ENCODE peak calls at places on chromosomes 5 and 9, in four cellular contexts. P, J, R and S are unnamed samples.
A peak's percentile ranks its signal among the peaks of the same experiment; 100 is the strongest.

GRCh38 chr5:65981969-65982368 is 55.6 kb downstream of the ERBIN start:
- DNase-seq in R (no peak), J (no peak), P (no peak), S (no peak)

GRCh38 chr9:124770359-124771020 is 621 bp downstream of the NR6A1 start:
- DNase-seq in R (no peak), J (peak; percentile 65), P (peak; percentile 54), S (no peak)

GRCh38 chr5:96247097-96247675 is 185.9 kb downstream of the PCSK1 start:
- DNase-seq in R (no peak), P (no peak), J (no peak), S (no peak)

GRCh38 chr9:6605202-6605601 is 40.3 kb downstream of the GLDC start:
- DNase-seq in R (peak; percentile 71), P (no peak), J (no peak), S (no peak)

GRCh38 chr5:179227196-179227577 is 118.1 kb downstream of the ADAMTS2 start:
- DNase-seq in R (no peak), J (no peak), P (no peak), S (no peak)

GRCh38 chr5:11903614-11904269 is 504 bp downstream of the CTNND2 start:
- DNase-seq in P (peak; percentile 14), R (no peak), J (no peak), S (no peak)

GRCh38 chr9:13728917-13729811 is 449.7 kb upstream of the MPDZ start:
- DNase-seq in R (no peak), P (no peak), J (no peak), S (no peak)

GRCh38 chr5:59199868-59200267 is 617.0 kb downstream of the RAB3C start:
- DNase-seq in J (no peak), P (no peak), R (no peak), S (no peak)

DNA sequence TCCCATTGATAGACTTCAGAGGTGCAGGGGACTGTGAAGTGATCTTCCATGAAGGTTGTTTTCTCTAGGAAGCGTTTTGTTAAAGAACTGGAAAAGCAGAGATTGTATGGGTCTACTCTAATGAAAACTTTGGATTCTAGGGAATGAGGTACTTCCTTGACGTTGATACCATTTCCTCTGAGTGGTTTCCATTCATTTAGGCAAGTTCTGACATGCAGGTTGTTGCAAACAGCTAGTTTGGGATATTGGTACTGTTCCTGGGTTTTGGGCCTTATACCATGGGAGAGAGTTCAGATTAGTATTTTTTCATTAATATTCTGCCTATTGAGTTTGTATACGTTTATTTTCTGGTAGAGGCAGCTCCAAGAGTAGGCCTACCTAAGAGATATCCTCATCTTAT is 25.7 kb downstream of the SMARCA2 start:
- DNase-seq in J (no peak), R (no peak), P (no peak), S (no peak)
- TF ChIP-seq MYC in J (no peak), R (no peak), P (no peak), S (no peak)

DNA sequence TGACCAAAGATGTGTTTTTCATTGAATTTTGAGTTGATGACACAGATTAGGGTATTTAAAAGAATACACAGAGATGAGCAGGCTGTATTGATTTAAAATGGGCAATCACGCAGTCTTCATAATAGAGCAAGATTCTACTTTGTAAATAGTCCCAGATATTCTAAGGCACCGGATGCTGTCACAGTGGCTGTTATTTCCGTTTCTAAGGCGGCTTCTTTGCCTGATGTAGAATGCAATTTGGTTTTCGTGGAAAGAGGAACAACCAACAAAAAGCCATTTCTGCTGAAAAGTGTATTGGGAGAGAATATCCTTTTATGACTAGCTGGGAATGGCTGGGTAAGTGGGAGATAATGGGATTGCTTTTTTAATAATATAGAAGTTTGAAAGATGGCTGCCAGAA is 17.5 kb downstream of the PRKACG start:
- DNase-seq in J (no peak), R (no peak), P (no peak), S (no peak)
- TF ChIP-seq CHD4 in J (no peak), R (no peak), P (no peak), S (no peak)

GRCh38 chr5:32279223-32279622 is 33.5 kb downstream of the MTMR12 start:
- DNase-seq in J (no peak), P (no peak), R (no peak), S (no peak)

GRCh38 chr5:32277782-32278181 is 35.0 kb downstream of the MTMR12 start:
- DNase-seq in R (no peak), J (no peak), P (no peak), S (no peak)

GRCh38 chr5:32280656-32281081 is 32.1 kb downstream of the MTMR12 start:
- DNase-seq in P (no peak), R (peak; percentile 79), J (no peak), S (no peak)

GRCh38 chr5:32278403-32278802 is 34.3 kb downstream of the MTMR12 start:
- DNase-seq in J (peak; percentile 39), R (no peak), P (no peak), S (no peak)

DNA sequence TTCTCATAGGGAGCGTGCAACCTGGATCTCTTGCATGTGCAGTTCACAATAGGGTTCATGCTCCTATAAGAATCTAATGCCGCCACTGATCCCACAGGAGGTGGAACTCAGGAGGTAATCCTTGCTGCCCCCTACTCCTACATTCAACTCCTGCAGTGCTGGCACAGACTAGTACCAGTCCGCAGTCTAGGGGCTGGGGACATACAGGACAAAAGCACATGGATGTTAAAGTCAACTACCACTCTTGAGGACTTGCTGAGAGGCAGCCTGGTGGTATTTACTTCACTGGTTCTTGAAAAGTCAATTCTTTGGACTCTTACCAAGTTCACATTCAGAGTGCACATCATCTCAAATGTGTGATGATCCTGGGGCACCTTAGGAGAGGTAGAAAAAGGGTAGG is 33.0 kb downstream of the MTMR12 start:
- DNase-seq in P (no peak), J (no peak), R (no peak), S (no peak)
- TF ChIP-seq USF2 in P (no peak), J (no peak), R (no peak), S (no peak)

DNA sequence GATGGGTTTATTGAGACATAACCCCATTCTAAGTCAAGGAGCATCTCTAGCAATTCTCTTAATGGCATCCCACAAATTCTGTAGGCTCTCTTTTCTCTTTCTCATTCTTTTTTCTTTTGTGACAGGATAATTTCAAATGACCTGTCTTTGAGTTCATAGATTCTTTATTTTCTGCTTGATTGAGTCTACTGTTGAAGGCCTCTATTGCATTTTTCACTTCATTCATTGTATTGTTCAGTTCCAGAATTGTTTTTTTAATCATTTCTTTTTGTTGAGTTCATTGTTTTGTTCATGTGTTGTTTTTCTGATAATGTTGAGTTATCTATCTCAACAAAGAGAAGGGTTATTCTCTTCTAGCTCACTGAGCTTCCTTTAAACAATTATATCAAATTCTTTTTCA is 144.7 kb upstream of the IL12B start:
- DNase-seq in P (no peak), R (no peak), J (no peak), S (no peak)
- TF ChIP-seq MYC in P (no peak), R (no peak), J (no peak), S (no peak)

DNA sequence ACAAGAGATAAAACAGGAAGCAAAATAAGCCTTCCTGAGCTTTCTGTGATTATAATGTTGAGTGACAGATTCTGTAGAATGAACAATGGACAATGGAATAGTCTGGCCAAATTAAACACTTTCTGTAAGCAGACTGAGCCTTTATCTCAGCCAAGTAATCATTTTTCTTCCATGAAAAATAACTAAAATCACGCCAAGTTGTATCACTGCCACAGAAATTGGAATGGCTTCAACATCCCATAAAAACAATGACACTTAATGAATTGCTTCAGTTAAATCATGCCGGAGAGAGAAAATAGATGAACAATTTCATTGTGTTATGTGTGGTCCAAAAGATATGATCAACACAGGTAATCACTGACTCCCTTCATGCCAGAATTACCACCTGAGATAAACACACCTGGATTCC is 63.0 kb downstream of the TSSK1B start:
- DNase-seq in R (no peak), J (no peak), P (no peak), S (no peak)
- TF ChIP-seq CHD4 in R (no peak), J (no peak), P (no peak), S (no peak)

DNA sequence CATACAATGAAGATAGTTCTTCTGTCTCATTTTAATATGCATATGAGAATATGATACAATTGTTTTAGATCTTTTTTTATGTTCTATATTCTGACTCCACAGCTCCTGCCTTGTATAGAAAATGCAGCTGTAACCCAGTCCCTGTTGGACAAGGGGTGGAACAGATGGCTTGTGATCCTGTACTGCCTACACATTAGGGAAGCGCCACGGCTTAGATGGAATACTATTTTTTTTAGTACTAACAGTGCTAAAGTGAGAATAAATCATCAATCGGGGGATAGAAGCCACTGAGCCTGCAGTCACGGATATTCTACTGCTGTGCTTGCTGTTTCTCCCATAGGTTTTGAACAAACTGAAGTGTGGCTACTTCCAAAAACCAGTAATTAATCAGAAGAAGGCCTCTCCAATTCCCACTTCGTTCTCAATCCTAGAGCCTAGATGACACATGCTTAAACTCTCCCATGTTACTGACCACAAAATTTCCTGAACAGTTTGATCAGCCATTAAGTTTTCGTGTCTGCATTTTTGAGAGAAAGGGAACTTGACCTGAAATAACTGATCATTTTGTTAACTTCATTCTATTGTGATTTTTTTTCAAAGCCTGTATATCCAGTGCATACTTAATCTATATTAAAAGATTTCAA is 150.3 kb downstream of the CDH18 start:
- DNase-seq in J (no peak), P (no peak), R (no peak), S (no peak)
- TF ChIP-seq USF2 in J (no peak), P (no peak), R (no peak), S (no peak)

DNA sequence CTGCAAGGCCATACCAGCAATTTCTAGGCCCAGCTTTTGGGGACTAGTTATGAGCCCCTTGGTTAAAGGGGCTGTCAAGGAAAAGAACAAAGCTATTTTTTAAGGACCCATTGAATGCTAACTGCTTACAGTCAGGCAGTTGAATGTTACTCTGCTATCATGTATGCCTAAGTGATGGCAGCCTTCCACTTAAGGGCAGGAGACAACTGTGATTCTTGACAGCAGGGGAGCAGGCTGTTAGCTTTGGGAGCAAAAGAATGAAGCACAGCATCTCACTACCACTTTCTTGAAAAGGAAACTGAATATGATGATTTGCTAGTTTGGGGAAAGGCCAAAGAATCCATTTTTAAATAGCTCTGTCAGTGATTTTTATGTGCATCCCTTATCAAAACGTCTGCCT is 221.5 kb downstream of the SH3GL2 start:
- DNase-seq in P (no peak), J (no peak), R (no peak), S (no peak)
- TF ChIP-seq MYC in P (no peak), J (no peak), R (no peak), S (no peak)

GRCh38 chr9:19286634-19287188 is 56.2 kb downstream of the DENND4C start:
- DNase-seq in J (peak; percentile 23), R (no peak), P (peak; percentile 36), S (peak; percentile 4)
- TF ChIP-seq CHD4 in J (no peak), R (no peak), P (no peak), S (no peak)

DNA sequence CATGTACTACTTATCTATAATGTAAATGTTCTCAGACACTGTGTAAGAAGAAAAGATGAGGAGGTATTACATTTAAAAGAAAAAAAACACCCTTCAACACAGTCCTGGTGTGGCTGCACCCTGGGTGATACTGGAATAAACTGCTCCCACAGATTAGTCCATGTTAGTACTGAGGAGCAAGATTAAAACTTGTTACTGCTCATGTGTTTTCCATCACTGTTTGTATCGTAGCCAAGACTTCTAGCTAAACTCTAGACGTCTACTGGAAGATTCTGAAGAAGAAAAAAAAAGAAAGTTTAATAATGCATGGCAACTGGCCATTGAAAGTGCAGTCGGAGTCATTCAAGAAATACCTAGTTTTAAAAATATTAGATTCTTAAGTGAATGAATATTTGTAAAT is at the start of gene ASPN:
- DNase-seq in J (no peak), P (no peak), R (no peak), S (no peak)
- TF ChIP-seq USF2 in J (no peak), P (no peak), R (no peak), S (no peak)

GRCh38 chr5:148499461-148499860 is 115.7 kb downstream of the FBXO38 start:
- DNase-seq in J (no peak), R (no peak), P (no peak), S (no peak)
- TF ChIP-seq MYC in J (no peak), R (no peak), P (no peak), S (no peak)